ENCODE peak calls at places on chromosome 2, in seven cellular contexts. G is ovary, U is IMR-90, R is tibial nerve, Q is esophagus squamous epithelium, P is uterus, M is right lobe of liver. I is an unnamed sample.
A peak's percentile ranks its signal among the peaks of the same experiment; 100 is the strongest.

GRCh38 chr2:178796079-178796677 is 11.0 kb downstream of the TTN start:
- DNase-seq in G (no peak), U (peak; percentile 50), R (no peak), Q (no peak), P (no peak), M (no peak), I (no peak)

GRCh38 chr2:232008907-232009638 is 47.6 kb downstream of the DIS3L2 start:
- DNase-seq in G (no peak), U (no peak), R (no peak), Q (no peak), P (no peak), M (no peak), I (no peak)

GRCh38 chr2:25756444-25757022 is 83.2 kb upstream of the DTNB start:
- DNase-seq in G (no peak), U (no peak), R (no peak), Q (no peak), P (no peak), M (no peak), I (no peak)

GRCh38 chr2:45802739-45803138 is 151.3 kb downstream of the PRKCE start:
- DNase-seq in G (no peak), U (no peak), R (no peak), Q (no peak), P (no peak), M (no peak), I (no peak)

GRCh38 chr2:70947556-70948184 is 12.0 kb downstream of the ATP6V1B1 start:
- DNase-seq in G (no peak), U (peak; percentile 75), R (no peak), Q (no peak), P (no peak), M (no peak), I (no peak)

GRCh38 chr2:32838418-32838817 is 108.3 kb upstream of the LTBP1 start:
- DNase-seq in G (no peak), U (no peak), R (no peak), Q (no peak), P (no peak), M (no peak), I (no peak)

GRCh38 chr2:38076710-38077430 is 919 bp upstream of the CYP1B1 start:
- DNase-seq in G (peak; percentile 78), U (peak; percentile 90), R (peak; percentile 68), Q (no peak), P (peak; percentile 82), M (peak; percentile 84), I (peak; percentile 62)

GRCh38 chr2:23430263-23430662 is 45.3 kb downstream of the KLHL29 start:
- DNase-seq in G (no peak), U (peak; percentile 99), R (no peak), Q (no peak), P (no peak), M (no peak), I (no peak)

GRCh38 chr2:40016151-40016885 is 237.3 kb upstream of the THUMPD2 start:
- DNase-seq in G (no peak), U (peak; percentile 81), R (no peak), Q (no peak), P (no peak), M (no peak), I (no peak)

GRCh38 chr2:27122791-27123190 is 824 bp upstream of the ABHD1 start:
- DNase-seq in G (no peak), U (no peak), R (no peak), Q (no peak), P (no peak), M (no peak), I (no peak)

GRCh38 chr2:27123302-27124150 is at the start of gene ABHD1:
- DNase-seq in G (peak; percentile 68), U (no peak), R (peak; percentile 41), Q (no peak), P (peak; percentile 43), M (peak; percentile 85), I (peak; percentile 70)

GRCh38 chr2:27117995-27118524 is 868 bp downstream of the CGREF1 start:
- DNase-seq in G (no peak), U (no peak), R (no peak), Q (no peak), P (no peak), M (no peak), I (no peak)

GRCh38 chr2:27115485-27115884 is 3.4 kb downstream of the CGREF1 start:
- DNase-seq in G (no peak), U (peak; percentile 7), R (no peak), Q (no peak), P (no peak), M (no peak), I (no peak)

DNA sequence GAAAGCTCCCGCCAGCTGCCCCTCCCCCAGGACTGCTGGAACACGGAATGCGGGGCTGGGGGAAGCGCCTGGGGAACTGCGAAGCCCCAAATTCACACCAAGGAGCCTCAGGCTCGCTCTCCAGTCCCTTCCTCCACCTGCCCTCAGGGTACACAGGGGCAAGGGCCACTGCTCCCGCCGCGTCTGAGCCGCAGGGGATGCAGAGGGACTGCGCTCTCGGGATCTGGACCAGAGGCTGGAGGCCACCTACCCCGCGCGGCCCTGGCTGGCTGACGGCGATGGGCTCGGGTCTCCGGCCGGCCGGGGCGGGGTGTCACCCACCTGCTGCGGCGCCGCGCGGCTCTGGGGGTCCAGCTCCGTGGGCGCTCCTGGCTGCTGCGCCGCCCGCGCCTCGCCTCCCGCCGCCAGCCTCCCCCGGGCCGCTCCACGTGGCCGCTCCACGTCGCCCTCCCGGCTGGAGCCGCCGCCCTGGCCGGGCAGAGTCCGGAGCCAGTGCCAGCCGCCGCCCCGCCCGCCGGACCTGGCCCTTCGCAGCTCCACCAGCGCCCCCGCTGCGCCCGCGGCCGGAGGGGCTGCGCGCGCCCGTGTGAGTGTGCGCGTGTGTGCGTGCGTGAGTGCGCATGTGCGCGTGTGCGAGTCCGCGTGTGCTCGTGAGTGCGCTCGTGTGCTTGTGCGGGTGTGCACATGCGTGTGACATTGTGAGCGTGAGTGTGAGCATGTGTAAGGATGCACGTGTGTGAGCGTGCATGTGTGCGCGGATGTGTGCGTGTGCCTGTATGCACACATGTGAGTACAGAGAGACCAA is at the start of gene CGREF1:
- DNase-seq in G (no peak), U (no peak), R (no peak), Q (no peak), P (no peak), M (no peak), I (no peak)
- TF ChIP-seq POLR2A in G (no peak), U (no peak), R (no peak), Q (no peak), P (no peak), M (no peak), I (no peak)

DNA sequence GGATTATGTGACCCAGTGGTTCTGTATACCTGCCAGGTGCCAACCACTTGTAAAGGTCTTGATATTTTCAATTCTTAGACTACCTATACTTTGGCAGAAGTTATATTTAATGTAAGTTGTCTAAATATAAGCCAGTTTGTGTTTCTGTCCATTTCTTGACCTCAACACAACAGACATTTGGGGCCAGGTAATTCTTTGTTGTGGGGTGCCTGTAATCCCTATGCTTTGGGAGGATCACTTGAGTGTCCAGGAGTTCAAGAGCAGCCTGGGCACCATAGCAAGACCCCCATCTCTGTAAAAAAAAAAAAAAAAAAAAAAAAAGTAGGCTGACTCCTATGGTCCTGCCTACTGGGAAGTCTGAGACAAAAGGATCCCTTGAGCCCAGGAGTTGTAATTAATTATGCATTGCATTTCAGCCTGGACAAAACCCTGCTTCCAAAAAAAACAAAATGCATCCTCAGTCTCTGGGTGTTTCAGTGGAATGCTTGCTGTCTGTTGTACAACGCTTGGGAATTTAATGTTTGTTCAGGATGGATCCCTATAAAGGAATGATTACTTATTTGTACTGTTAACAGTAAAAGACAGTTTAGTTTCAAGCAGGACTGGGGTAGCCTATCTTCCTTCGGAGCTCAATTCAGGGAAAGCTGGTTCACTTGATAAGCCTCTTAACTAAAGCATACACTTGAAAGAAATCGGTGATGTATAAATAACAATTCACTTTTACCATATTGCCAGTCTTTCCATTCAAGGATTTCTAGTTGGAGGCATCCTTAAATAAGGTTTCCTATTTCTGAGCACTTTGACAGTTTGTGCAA is 3.4 kb downstream of the RPS27A start:
- DNase-seq in G (no peak), U (no peak), R (no peak), Q (no peak), P (no peak), M (no peak), I (no peak)
- TF ChIP-seq POLR2A in G (no peak), U (peak; percentile 36), R (no peak), Q (no peak), P (no peak), M (no peak), I (no peak)

GRCh38 chr2:227473019-227473461 is 1.1 kb downstream of the AGFG1 start:
- DNase-seq in G (no peak), U (peak; percentile 24), R (no peak), Q (no peak), P (no peak), M (no peak), I (no peak)

GRCh38 chr2:227466887-227467285 is 5.1 kb upstream of the AGFG1 start:
- DNase-seq in G (no peak), U (no peak), R (no peak), Q (no peak), P (no peak), M (no peak), I (no peak)

GRCh38 chr2:227474406-227474805 is 2.5 kb downstream of the AGFG1 start:
- DNase-seq in G (no peak), U (no peak), R (no peak), Q (no peak), P (no peak), M (no peak), I (no peak)

GRCh38 chr2:227472265-227473018 is 486 bp downstream of the AGFG1 start:
- DNase-seq in G (peak; percentile 31), U (no peak), R (no peak), Q (peak; percentile 3), P (peak; percentile 17), M (peak; percentile 67), I (peak; percentile 39)

DNA sequence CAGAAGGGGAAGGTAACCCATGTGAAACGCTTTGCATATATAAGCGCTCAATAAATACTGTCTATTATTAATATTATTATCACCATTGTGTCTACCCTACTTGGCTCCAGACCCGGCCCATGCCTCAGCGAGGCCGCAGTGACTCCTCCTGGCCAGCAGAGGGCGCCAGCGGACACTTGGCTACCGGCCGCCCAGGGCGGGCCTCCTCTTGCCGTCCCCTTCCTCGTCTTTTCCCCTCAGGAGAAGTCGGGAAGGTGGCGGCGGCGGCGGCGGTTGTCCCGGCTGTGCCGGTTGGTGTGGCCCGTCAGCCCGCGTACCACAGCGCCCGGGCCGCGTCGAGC is at the start of gene AGFG1:
- DNase-seq in G (peak; percentile 83), U (peak; percentile 67), R (peak; percentile 68), Q (peak; percentile 36), P (peak; percentile 70), M (peak; percentile 89), I (peak; percentile 86)
- TF ChIP-seq POLR2A in G (peak; percentile 45), U (peak; percentile 81), R (no peak), Q (peak; percentile 45), P (peak; percentile 51), M (peak; percentile 84), I (peak; percentile 79)

DNA sequence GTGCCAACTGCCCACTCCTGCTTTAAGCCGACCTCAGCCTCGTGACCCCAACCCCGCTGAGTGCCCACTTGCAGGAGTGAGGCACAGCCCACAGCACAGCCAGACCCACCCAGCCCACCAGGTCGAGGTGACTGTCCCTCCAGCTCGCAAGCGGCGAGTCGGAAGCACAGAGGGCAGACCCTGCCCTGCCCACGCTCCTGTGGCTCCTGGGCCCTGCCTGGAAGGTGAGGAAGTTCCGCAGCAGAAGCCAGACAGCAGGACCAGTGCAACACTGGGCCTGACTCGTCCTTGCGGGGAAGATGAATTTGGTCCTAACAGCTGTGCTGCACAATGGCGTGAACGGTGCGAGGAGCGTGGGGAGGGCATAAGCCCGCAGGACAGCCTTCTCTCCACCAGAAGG is 9.9 kb downstream of the DTYMK start:
- DNase-seq in G (no peak), U (no peak), R (no peak), Q (no peak), P (no peak), M (no peak), I (no peak)
- TF ChIP-seq POLR2A in G (no peak), U (no peak), R (no peak), Q (no peak), P (no peak), M (no peak), I (no peak)